ENCODE peak calls at places on chromosomes 11 and 22, in ten cellular contexts. F, H, S, O, J, Q, E, L, C and G are unnamed samples.

GRCh38 chr22:30253205-30253852 is 6.8 kb upstream of the LIF start:
- DNase-seq in F (no peak), H (no peak), S (peak; percentile 82), O (no peak), J (peak; percentile 49), Q (no peak), E (peak; percentile 53), L (peak; percentile 93), C (no peak), G (no peak)

GRCh38 chr22:48957311-48957986 is 870.2 kb downstream of the BRD1 start:
- DNase-seq in F (no peak), H (no peak), S (no peak), O (no peak), J (no peak), Q (no peak), E (peak; percentile 4), L (no peak), C (no peak), G (no peak)

GRCh38 chr22:25976346-25976745 is 192.9 kb upstream of the SEZ6L start:
- DNase-seq in F (no peak), H (no peak), S (no peak), O (no peak), J (no peak), Q (no peak), E (no peak), L (no peak), C (no peak), G (no peak)

GRCh38 chr11:77879218-77879617 is 58.3 kb downstream of the AAMDC start:
- DNase-seq in F (no peak), H (peak; percentile 52), S (peak; percentile 73), O (no peak), J (peak; percentile 47), Q (peak; percentile 66), E (peak; percentile 29), L (no peak), C (no peak), G (peak; percentile 82)

GRCh38 chr22:34645375-34645774 is 420.6 kb upstream of the ISX start:
- DNase-seq in F (no peak), H (no peak), S (no peak), O (no peak), J (no peak), Q (no peak), E (no peak), L (peak; percentile 1), C (no peak), G (no peak)

GRCh38 chr11:111229604-111230003 is 15.9 kb upstream of the POU2AF2 start:
- DNase-seq in F (no peak), H (no peak), S (no peak), O (no peak), J (no peak), Q (no peak), E (peak; percentile 72), L (no peak), C (no peak), G (no peak)

GRCh38 chr11:132496341-132496740 is 1036.0 kb downstream of the OPCML start:
- DNase-seq in F (no peak), H (no peak), S (no peak), O (no peak), J (no peak), Q (no peak), E (peak; percentile 26), L (no peak), C (no peak), G (no peak)

GRCh38 chr11:119480375-119481020 is 57.5 kb upstream of the THY1 start:
- DNase-seq in F (no peak), H (no peak), S (no peak), O (no peak), J (peak; percentile 10), Q (no peak), E (no peak), L (no peak), C (no peak), G (no peak)

GRCh38 chr11:66311470-66311964 is 5.3 kb downstream of the CD248 start:
- DNase-seq in F (no peak), H (no peak), S (no peak), O (no peak), J (no peak), Q (no peak), E (no peak), L (no peak), C (no peak), G (no peak)

GRCh38 chr11:66312549-66313320 is 4.1 kb downstream of the CD248 start:
- DNase-seq in F (peak; percentile 93), H (peak; percentile 95), S (peak; percentile 99), O (peak; percentile 94), J (peak; percentile 99), Q (peak; percentile 99), E (peak; percentile 98), L (peak; percentile 98), C (peak; percentile 98), G (peak; percentile 100)

GRCh38 chr11:66310324-66310723 is 6.5 kb downstream of the CD248 start:
- DNase-seq in F (no peak), H (no peak), S (no peak), O (no peak), J (no peak), Q (no peak), E (no peak), L (no peak), C (no peak), G (no peak)

GRCh38 chr11:66313321-66314185 is 3.3 kb downstream of the CD248 start:
- DNase-seq in F (no peak), H (no peak), S (peak; percentile 76), O (no peak), J (peak; percentile 42), Q (no peak), E (no peak), L (no peak), C (no peak), G (no peak)

DNA sequence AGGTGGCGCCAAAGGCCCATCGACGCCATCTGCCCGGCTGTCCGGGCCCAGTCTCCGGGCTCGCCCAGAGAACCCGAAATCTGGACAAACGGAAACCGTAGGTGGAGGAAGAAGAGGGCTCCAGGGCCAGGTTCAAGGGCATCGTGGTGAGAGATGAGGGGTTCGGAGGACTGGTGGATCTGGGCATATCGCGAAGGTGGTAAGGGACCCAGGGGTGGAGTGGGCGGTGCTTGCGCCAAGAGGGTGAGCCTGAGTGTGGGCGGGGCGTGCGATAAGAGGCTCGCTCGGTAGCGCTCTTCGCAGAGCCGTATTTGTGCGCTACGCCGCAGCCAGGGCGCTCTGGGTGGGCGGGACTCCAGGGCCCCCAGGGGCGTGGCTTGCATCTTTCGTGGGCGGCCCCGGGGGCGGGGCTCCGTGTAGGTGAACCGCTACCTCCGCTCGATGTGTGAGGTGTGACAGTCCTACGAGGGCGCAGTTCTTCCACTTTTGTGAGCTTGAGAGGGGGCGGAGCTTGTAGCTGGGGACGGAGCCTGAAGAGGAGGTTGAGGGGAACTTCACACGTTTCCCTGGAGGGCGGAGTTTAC is 4.8 kb downstream of the CD248 start:
- DNase-seq in F (peak; percentile 92), H (peak; percentile 88), S (peak; percentile 95), O (peak; percentile 95), J (peak; percentile 94), Q (peak; percentile 93), E (peak; percentile 95), L (peak; percentile 98), C (peak; percentile 94), G (peak; percentile 96)
- TF ChIP-seq POLR2A in F (no peak), H (peak; percentile 68), S (peak; percentile 42), O (peak; percentile 32), J (peak; percentile 69), Q (peak; percentile 18), E (peak; percentile 14), L (no peak), C (no peak), G (no peak)

GRCh38 chr22:37655252-37655563 is 3.3 kb upstream of the PDXP start:
- DNase-seq in F (no peak), H (no peak), S (no peak), O (no peak), J (no peak), Q (no peak), E (no peak), L (no peak), C (no peak), G (no peak)

GRCh38 chr22:37659066-37659896 is 758 bp downstream of the PDXP start:
- DNase-seq in F (no peak), H (no peak), S (no peak), O (no peak), J (no peak), Q (peak; percentile 26), E (peak; percentile 59), L (no peak), C (no peak), G (no peak)

GRCh38 chr22:37658133-37659065 is at the start of gene PDXP:
- DNase-seq in F (peak; percentile 93), H (peak; percentile 100), S (peak; percentile 99), O (peak; percentile 100), J (peak; percentile 100), Q (peak; percentile 99), E (peak; percentile 99), L (peak; percentile 99), C (peak; percentile 97), G (peak; percentile 100)

GRCh38 chr22:37659897-37660708 is 1.6 kb downstream of the PDXP start:
- DNase-seq in F (no peak), H (no peak), S (no peak), O (no peak), J (no peak), Q (no peak), E (no peak), L (no peak), C (no peak), G (no peak)

GRCh38 chr22:37657590-37658132 is 862 bp upstream of the PDXP start:
- DNase-seq in F (no peak), H (no peak), S (no peak), O (no peak), J (no peak), Q (no peak), E (no peak), L (no peak), C (peak; percentile 58), G (no peak)
- TF ChIP-seq POLR2A in F (no peak), H (no peak), S (no peak), O (peak; percentile 79), J (no peak), Q (no peak), E (no peak), L (no peak), C (no peak), G (no peak)

DNA sequence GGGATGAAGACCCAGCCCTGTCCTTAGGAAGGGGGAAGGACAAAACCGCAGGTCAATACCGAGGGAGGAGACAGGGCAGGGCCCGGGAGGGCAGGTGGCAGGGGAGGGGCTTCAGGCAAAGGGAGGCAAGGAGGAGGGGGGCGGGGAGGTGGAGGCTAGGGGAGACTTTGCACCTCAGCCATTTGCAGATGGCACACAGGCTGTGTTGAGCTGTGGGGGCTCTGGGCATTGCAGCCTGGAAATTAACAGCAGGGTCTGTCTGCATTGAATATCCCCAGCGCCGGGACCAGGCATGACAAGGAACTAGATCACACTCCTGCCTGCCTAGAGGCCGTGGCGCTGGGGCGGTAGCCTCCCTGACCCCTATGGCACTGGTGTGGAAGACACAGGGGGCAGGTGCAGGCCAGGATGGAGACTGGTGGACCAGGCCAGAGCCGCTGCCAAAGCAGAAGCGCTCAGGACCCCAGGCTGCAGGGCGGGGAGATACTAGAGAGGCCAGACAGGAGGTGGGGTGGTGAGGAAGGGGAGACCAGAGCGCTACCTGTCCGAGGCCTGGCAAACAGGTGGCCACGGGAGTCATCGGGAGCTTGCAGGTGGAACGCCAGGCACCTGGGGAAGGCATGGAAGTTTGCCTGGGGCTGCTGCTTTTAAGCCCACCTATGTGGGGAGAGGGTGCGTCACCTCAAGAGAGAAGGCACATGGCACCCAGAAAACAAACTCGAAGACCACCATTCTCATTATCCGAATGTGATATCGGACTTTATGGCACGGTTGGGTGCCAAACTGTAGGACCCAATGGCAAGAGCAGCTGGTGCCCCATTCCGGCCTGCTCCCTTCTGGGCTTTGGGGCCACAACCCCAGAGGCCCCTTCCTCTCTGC is 11.5 kb downstream of the CBX6 start:
- DNase-seq in F (no peak), H (no peak), S (no peak), O (no peak), J (no peak), Q (no peak), E (no peak), L (no peak), C (no peak), G (peak; percentile 68)
- TF ChIP-seq POLR2A in F (no peak), H (no peak), S (no peak), O (no peak), J (no peak), Q (no peak), E (no peak), L (no peak), C (no peak), G (no peak)

GRCh38 chr22:37801946-37802309 is 5.8 kb upstream of the GCAT start:
- DNase-seq in F (no peak), H (no peak), S (no peak), O (no peak), J (no peak), Q (no peak), E (no peak), L (peak; percentile 31), C (no peak), G (no peak)

GRCh38 chr22:37803195-37803635 is 4.5 kb upstream of the GCAT start:
- DNase-seq in F (no peak), H (no peak), S (no peak), O (no peak), J (no peak), Q (no peak), E (peak; percentile 39), L (no peak), C (no peak), G (no peak)

GRCh38 chr22:37803636-37804371 is 3.9 kb upstream of the GCAT start:
- DNase-seq in F (no peak), H (no peak), S (no peak), O (no peak), J (no peak), Q (no peak), E (peak; percentile 34), L (no peak), C (no peak), G (no peak)

GRCh38 chr22:37804502-37804885 is 3.2 kb upstream of the GCAT start:
- DNase-seq in F (no peak), H (no peak), S (no peak), O (no peak), J (no peak), Q (no peak), E (no peak), L (no peak), C (no peak), G (no peak)

DNA sequence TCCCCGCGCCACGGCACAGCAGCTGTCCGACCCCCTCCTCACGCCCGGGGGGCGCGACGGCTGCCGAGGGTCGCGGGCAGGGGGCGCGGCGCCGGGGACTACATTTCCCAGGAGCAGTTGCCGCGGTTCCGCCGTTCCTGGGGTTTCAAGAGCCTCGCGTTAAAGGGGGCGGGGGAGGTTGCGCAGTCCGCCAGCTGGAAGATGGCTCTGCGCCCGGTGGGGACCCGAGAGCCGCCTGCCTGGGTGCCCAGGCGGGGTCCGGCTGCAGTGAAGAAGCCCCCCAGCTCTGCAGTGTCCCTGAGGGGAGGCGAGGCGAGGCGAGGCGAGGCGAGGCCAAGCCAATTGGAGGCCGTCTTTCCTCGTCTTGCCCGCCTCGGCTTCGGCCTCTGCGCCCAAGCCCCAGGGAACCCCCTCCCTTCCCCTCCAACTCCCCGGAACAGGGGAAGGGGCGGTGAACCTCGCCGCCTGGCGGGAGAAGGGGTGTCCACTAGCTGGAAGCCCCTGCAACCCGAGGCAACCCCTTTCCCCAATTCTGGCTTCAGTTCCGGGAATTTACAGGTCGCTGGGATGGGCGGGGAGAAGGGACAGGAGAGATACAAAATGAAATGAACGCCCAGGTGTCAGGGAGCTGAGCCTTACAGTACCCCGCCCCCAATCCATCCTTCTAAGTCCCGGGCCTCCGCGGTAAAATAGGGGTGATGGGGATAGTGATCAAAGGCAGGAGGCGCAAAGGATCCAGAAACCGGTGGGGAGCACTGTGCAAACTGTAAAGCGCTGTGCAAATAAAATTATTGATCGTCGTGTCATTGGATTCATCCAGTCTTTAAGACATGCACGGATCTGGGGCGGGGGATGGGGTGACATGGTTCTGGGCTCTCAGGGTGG is 5.2 kb upstream of the GCAT start:
- DNase-seq in F (no peak), H (peak; percentile 39), S (peak; percentile 80), O (no peak), J (no peak), Q (peak; percentile 56), E (peak; percentile 78), L (peak; percentile 45), C (no peak), G (peak; percentile 83)
- TF ChIP-seq POLR2A in F (no peak), H (no peak), S (no peak), O (no peak), J (no peak), Q (no peak), E (no peak), L (no peak), C (no peak), G (peak; percentile 26)